ENCODE peak calls at places on chromosomes 3 and 15, in six cellular contexts. T is H1, P is lower lobe of right lung, W is testis, V is GM20000, S is GM10248. U is an unnamed sample.

GRCh38 chr15:74156018-74156417 is 17.5 kb upstream of the ISLR start:
- DNase-seq in W (no peak), S (no peak), P (no peak), V (no peak), T (no peak), U (no peak)

GRCh38 chr3:15638891-15639262 is 37.3 kb downstream of the BTD start:
- DNase-seq in P (no peak), W (no peak), T (no peak), V (no peak), S (no peak), U (peak)

GRCh38 chr3:53650424-53650823 is 156.0 kb downstream of the CACNA1D start:
- DNase-seq in T (no peak), W (no peak), S (peak), P (no peak), V (peak), U (peak)

GRCh38 chr3:36178018-36178417 is 202.3 kb upstream of the STAC start:
- DNase-seq in V (no peak), T (no peak), S (no peak), W (no peak), P (no peak), U (no peak)

GRCh38 chr3:107208796-107209195 is 168.4 kb upstream of the CCDC54 start:
- DNase-seq in P (no peak), T (no peak), V (no peak), S (no peak), W (no peak), U (no peak)

GRCh38 chr3:61808526-61808925 is 247.2 kb downstream of the PTPRG start:
- DNase-seq in V (no peak), W (peak), S (no peak), P (no peak), T (no peak), U (no peak)

GRCh38 chr15:48721061-48721810 is 75.7 kb upstream of the FBN1 start:
- DNase-seq in S (no peak), W (no peak), T (no peak), P (no peak), V (no peak), U (no peak)

GRCh38 chr15:43105077-43105769 is 615 bp downstream of the UBR1 start:
- DNase-seq in T (no peak), W (peak), P (no peak), V (peak), S (peak), U (peak)

GRCh38 chr3:85185495-85185894 is 226.7 kb downstream of the CADM2 start:
- DNase-seq in W (no peak), P (no peak), T (no peak), V (no peak), S (no peak), U (no peak)

GRCh38 chr3:165133188-165133899 is 55.0 kb upstream of the SI start:
- DNase-seq in P (no peak), S (no peak), T (no peak), W (no peak), V (no peak), U (no peak)

GRCh38 chr3:13543251-13543650 is 5.7 kb upstream of the FBLN2 start:
- DNase-seq in V (no peak), P (no peak), T (no peak), W (peak), S (no peak), U (no peak)

GRCh38 chr3:87145553-87145952 is 81.6 kb upstream of the CHMP2B start:
- DNase-seq in S (peak), P (no peak), V (peak), T (peak), W (no peak), U (peak)

GRCh38 chr15:49435201-49435600 is 12.2 kb downstream of the FGF7 start:
- DNase-seq in V (no peak), W (no peak), P (no peak), S (no peak), T (no peak), U (no peak)

GRCh38 chr3:194134231-194134756 is 1.7 kb upstream of the HES1 start:
- DNase-seq in V (peak), T (no peak), W (peak), S (peak), P (peak), U (peak)

GRCh38 chr3:72892870-72893269 is 5.0 kb downstream of the GXYLT2 start:
- DNase-seq in P (no peak), V (no peak), T (peak), W (peak), S (no peak), U (peak)

GRCh38 chr3:901953-902778 is 190.7 kb upstream of the CNTN6 start:
- DNase-seq in V (peak), S (peak), W (no peak), P (no peak), T (no peak), U (no peak)

GRCh38 chr3:101796076-101796475 is 17.1 kb downstream of the NXPE3 start:
- DNase-seq in V (no peak), S (no peak), P (no peak), T (no peak), W (no peak), U (no peak)

GRCh38 chr15:71116366-71116765 is 1.1 kb downstream of the THSD4 start:
- DNase-seq in S (no peak), P (no peak), V (no peak), T (no peak), W (no peak), U (no peak)

GRCh38 chr15:71114887-71115566 is at the start of gene THSD4:
- DNase-seq in W (peak), T (peak), P (peak), S (peak), V (peak), U (peak)

GRCh38 chr15:71116942-71117341 is 1.7 kb downstream of the THSD4 start:
- DNase-seq in T (no peak), W (no peak), S (no peak), V (no peak), P (no peak), U (no peak)

GRCh38 chr15:71114066-71114680 is 1.1 kb upstream of the THSD4 start:
- DNase-seq in V (no peak), P (no peak), S (no peak), T (no peak), W (no peak), U (no peak)

GRCh38 chr15:71115567-71116351 is 488 bp downstream of the THSD4 start:
- DNase-seq in P (peak), W (peak), S (no peak), V (peak), T (no peak), U (peak)
- TF ChIP-seq CTCF in P (no peak), W (no peak), S (no peak), V (no peak), T (no peak), U (no peak)

DNA sequence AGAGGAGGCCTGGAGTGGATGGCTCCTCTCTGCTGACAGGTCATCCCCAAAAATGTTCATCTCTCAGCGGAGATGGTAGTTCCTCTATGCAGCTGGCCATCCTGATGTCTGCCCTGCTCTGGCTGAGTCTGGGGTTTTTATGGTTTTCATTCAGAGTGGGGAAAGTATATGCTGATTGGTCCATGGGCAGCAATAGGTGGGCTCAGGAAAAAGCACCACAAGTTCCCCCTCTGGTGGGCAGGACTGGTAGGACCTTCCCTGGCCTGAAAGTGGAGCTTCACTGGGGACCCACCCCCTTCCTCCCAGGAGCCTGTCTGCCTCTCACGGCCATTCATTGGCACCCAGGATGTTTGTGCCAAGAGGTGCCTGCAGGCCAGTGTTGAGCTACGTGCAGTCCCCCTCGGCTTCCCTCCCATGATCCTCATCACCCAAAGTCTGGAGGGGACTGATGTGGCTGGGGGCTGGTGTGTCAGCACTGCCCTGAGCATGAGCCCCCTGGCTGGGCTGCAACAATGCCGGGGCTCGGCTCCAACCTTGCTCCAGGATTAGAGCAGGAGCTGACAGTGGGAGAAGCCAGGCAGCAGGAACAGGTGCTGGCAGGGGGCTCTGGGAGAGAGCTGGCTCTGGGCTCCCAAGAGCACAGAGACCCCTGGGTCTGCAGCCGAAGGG is 13.1 kb upstream of the BLOC1S6 start:
- DNase-seq in W (no peak), P (no peak), V (no peak), T (peak), S (no peak), U (peak)
- TF ChIP-seq CTCF in W (no peak), P (no peak), V (no peak), T (peak), S (no peak), U (no peak)

GRCh38 chr3:197750396-197750831 is 731 bp downstream of the FYTTD1 start:
- DNase-seq in T (no peak), P (peak), S (peak), W (peak), V (peak), U (peak)
- TF ChIP-seq CTCF in T (no peak), P (no peak), S (no peak), W (no peak), V (no peak), U (no peak)

GRCh38 chr3:131883086-131883485 is 151.7 kb downstream of the CPNE4 start:
- DNase-seq in T (no peak), V (no peak), P (no peak), W (no peak), S (no peak), U (no peak)
- TF ChIP-seq CTCF in T (no peak), V (no peak), P (no peak), W (no peak), S (no peak), U (no peak)

GRCh38 chr15:79962178-79962577 is 8.8 kb downstream of the BCL2A1 start:
- DNase-seq in P (no peak), S (no peak), W (no peak), T (no peak), V (no peak), U (no peak)

GRCh38 chr15:79956354-79956939 is 14.5 kb downstream of the BCL2A1 start:
- DNase-seq in T (no peak), P (no peak), V (no peak), S (no peak), W (no peak), U (no peak)

GRCh38 chr15:79957741-79958140 is 13.3 kb downstream of the BCL2A1 start:
- DNase-seq in W (no peak), S (no peak), T (no peak), P (no peak), V (no peak), U (no peak)

GRCh38 chr15:79964232-79964820 is 6.7 kb downstream of the BCL2A1 start:
- DNase-seq in W (no peak), P (no peak), S (no peak), V (no peak), T (no peak), U (no peak)

GRCh38 chr15:79960502-79961217 is 10.3 kb downstream of the BCL2A1 start:
- DNase-seq in P (no peak), S (no peak), W (no peak), T (no peak), V (no peak), U (no peak)
- TF ChIP-seq CTCF in P (no peak), S (no peak), W (no peak), T (no peak), V (no peak), U (no peak)

GRCh38 chr3:143763568-143764162 is 84.6 kb downstream of the SLC9A9 start:
- DNase-seq in W (no peak), T (no peak), P (no peak), V (no peak), S (no peak), U (no peak)
- TF ChIP-seq CTCF in W (no peak), T (peak), P (peak), V (no peak), S (peak), U (peak)

GRCh38 chr3:67416703-67417102 is 237.7 kb downstream of the SUCLG2 start:
- DNase-seq in W (no peak), S (no peak), V (no peak), T (no peak), P (no peak), U (no peak)
- TF ChIP-seq CTCF in W (no peak), S (no peak), V (no peak), T (no peak), P (no peak), U (no peak)

GRCh38 chr3:171824076-171824475 is 13.8 kb upstream of the PLD1 start:
- DNase-seq in S (no peak), P (peak), W (no peak), V (no peak), T (no peak), U (no peak)

GRCh38 chr3:171822707-171823106 is 12.4 kb upstream of the PLD1 start:
- DNase-seq in P (no peak), V (no peak), S (no peak), W (no peak), T (no peak), U (no peak)

GRCh38 chr3:171827385-171827784 is 15.8 kb upstream of the TMEM212 start:
- DNase-seq in W (no peak), S (no peak), V (no peak), T (no peak), P (no peak), U (no peak)

GRCh38 chr3:171825222-171825828 is 15.0 kb upstream of the PLD1 start:
- DNase-seq in T (no peak), S (no peak), V (no peak), W (no peak), P (no peak), U (no peak)

GRCh38 chr3:171824824-171825221 is 14.5 kb upstream of the PLD1 start:
- DNase-seq in W (no peak), V (no peak), S (no peak), P (no peak), T (no peak), U (no peak)
- TF ChIP-seq CTCF in W (no peak), V (no peak), S (no peak), P (no peak), T (no peak), U (no peak)